ENCODE peak calls at places on chromosomes 13 and 19, in ten cellular contexts. One of them, this sample, is unnamed.

GRCh38 chr19:30439271-30439750 is 67.1 kb downstream of the ZNF536 start:
- DNase-seq in breast epithelium: no peak
- DNase-seq in AG09309: no peak
- DNase-seq in AG04450: no peak
- DNase-seq in COR-L47: no peak
- DNase-seq in neural progenitor cell: no peak
- DNase-seq in T-cell: no peak
- DNase-seq in activated CD8-positive, alpha-beta memory T cell treated with anti-CD3 and anti-CD28 coated beads for 1 hour: no peak
- DNase-seq in heart right ventricle: no peak
- DNase-seq in brain pericyte: no peak
- DNase-seq in this sample: no peak

GRCh38 chr13:91142572-91142971 is 204.9 kb upstream of the MIR17HG start:
- DNase-seq in AG09309: no peak
- DNase-seq in breast epithelium: no peak
- DNase-seq in AG04450: no peak
- DNase-seq in activated CD8-positive, alpha-beta memory T cell treated with anti-CD3 and anti-CD28 coated beads for 1 hour: no peak
- DNase-seq in neural progenitor cell: no peak
- DNase-seq in brain pericyte: peak; percentile 93
- DNase-seq in COR-L47: peak; percentile 82
- DNase-seq in T-cell: no peak
- DNase-seq in heart right ventricle: no peak
- DNase-seq in this sample: no peak

GRCh38 chr13:99352351-99353271 is 45.4 kb upstream of the GPR183 start:
- DNase-seq in T-cell: no peak
- DNase-seq in neural progenitor cell: no peak
- DNase-seq in activated CD8-positive, alpha-beta memory T cell treated with anti-CD3 and anti-CD28 coated beads for 1 hour: no peak
- DNase-seq in AG09309: no peak
- DNase-seq in AG04450: no peak
- DNase-seq in COR-L47: no peak
- DNase-seq in breast epithelium: no peak
- DNase-seq in heart right ventricle: no peak
- DNase-seq in brain pericyte: no peak
- DNase-seq in this sample: peak; percentile 38

GRCh38 chr13:90171649-90172048 is 1175.8 kb upstream of the MIR17HG start:
- DNase-seq in AG09309: no peak
- DNase-seq in breast epithelium: no peak
- DNase-seq in T-cell: no peak
- DNase-seq in activated CD8-positive, alpha-beta memory T cell treated with anti-CD3 and anti-CD28 coated beads for 1 hour: no peak
- DNase-seq in neural progenitor cell: no peak
- DNase-seq in brain pericyte: no peak
- DNase-seq in COR-L47: no peak
- DNase-seq in AG04450: no peak
- DNase-seq in heart right ventricle: no peak
- DNase-seq in this sample: no peak

GRCh38 chr19:10780368-10780767 is 55.6 kb downstream of the TMED1 start:
- DNase-seq in COR-L47: no peak
- DNase-seq in neural progenitor cell: no peak
- DNase-seq in heart right ventricle: no peak
- DNase-seq in activated CD8-positive, alpha-beta memory T cell treated with anti-CD3 and anti-CD28 coated beads for 1 hour: no peak
- DNase-seq in brain pericyte: peak; percentile 61
- DNase-seq in breast epithelium: peak; percentile 24
- DNase-seq in T-cell: no peak
- DNase-seq in AG09309: peak; percentile 56
- DNase-seq in AG04450: no peak
- DNase-seq in this sample: no peak

GRCh38 chr13:110131424-110131823 is 175.5 kb downstream of the COL4A1 start:
- DNase-seq in AG04450: no peak
- DNase-seq in brain pericyte: no peak
- DNase-seq in COR-L47: no peak
- DNase-seq in heart right ventricle: no peak
- DNase-seq in neural progenitor cell: no peak
- DNase-seq in breast epithelium: no peak
- DNase-seq in AG09309: no peak
- DNase-seq in T-cell: no peak
- DNase-seq in activated CD8-positive, alpha-beta memory T cell treated with anti-CD3 and anti-CD28 coated beads for 1 hour: no peak
- DNase-seq in this sample: no peak

GRCh38 chr13:32645854-32646253 is 59.6 kb downstream of the PDS5B start:
- DNase-seq in brain pericyte: no peak
- DNase-seq in AG04450: no peak
- DNase-seq in breast epithelium: no peak
- DNase-seq in COR-L47: no peak
- DNase-seq in T-cell: no peak
- DNase-seq in AG09309: no peak
- DNase-seq in activated CD8-positive, alpha-beta memory T cell treated with anti-CD3 and anti-CD28 coated beads for 1 hour: no peak
- DNase-seq in neural progenitor cell: no peak
- DNase-seq in heart right ventricle: no peak
- DNase-seq in this sample: no peak

GRCh38 chr13:73304442-73304841 is 245.6 kb downstream of the KLF5 start:
- DNase-seq in brain pericyte: no peak
- DNase-seq in COR-L47: no peak
- DNase-seq in AG04450: no peak
- DNase-seq in neural progenitor cell: no peak
- DNase-seq in heart right ventricle: no peak
- DNase-seq in activated CD8-positive, alpha-beta memory T cell treated with anti-CD3 and anti-CD28 coated beads for 1 hour: no peak
- DNase-seq in AG09309: no peak
- DNase-seq in breast epithelium: no peak
- DNase-seq in T-cell: no peak
- DNase-seq in this sample: no peak

GRCh38 chr19:54937926-54938325 is 9.4 kb downstream of the NLRP7 start:
- DNase-seq in heart right ventricle: no peak
- DNase-seq in neural progenitor cell: no peak
- DNase-seq in brain pericyte: no peak
- DNase-seq in breast epithelium: no peak
- DNase-seq in COR-L47: no peak
- DNase-seq in T-cell: no peak
- DNase-seq in AG09309: no peak
- DNase-seq in activated CD8-positive, alpha-beta memory T cell treated with anti-CD3 and anti-CD28 coated beads for 1 hour: no peak
- DNase-seq in AG04450: no peak
- DNase-seq in this sample: no peak

GRCh38 chr19:823565-824121 is 1.9 kb upstream of the PLPPR3 start:
- DNase-seq in COR-L47: no peak
- DNase-seq in AG04450: no peak
- DNase-seq in breast epithelium: no peak
- DNase-seq in heart right ventricle: no peak
- DNase-seq in T-cell: no peak
- DNase-seq in neural progenitor cell: peak; percentile 45
- DNase-seq in brain pericyte: no peak
- DNase-seq in activated CD8-positive, alpha-beta memory T cell treated with anti-CD3 and anti-CD28 coated beads for 1 hour: no peak
- DNase-seq in AG09309: no peak
- DNase-seq in this sample: peak; percentile 76

GRCh38 chr13:95485045-95485517 is 67.4 kb upstream of the CLDN10 start:
- DNase-seq in heart right ventricle: no peak
- DNase-seq in COR-L47: no peak
- DNase-seq in breast epithelium: no peak
- DNase-seq in T-cell: no peak
- DNase-seq in AG04450: no peak
- DNase-seq in brain pericyte: no peak
- DNase-seq in neural progenitor cell: no peak
- DNase-seq in AG09309: no peak
- DNase-seq in activated CD8-positive, alpha-beta memory T cell treated with anti-CD3 and anti-CD28 coated beads for 1 hour: no peak
- DNase-seq in this sample: no peak

GRCh38 chr13:77310579-77311279 is 16.2 kb downstream of the MYCBP2 start:
- DNase-seq in T-cell: no peak
- DNase-seq in breast epithelium: no peak
- DNase-seq in brain pericyte: no peak
- DNase-seq in AG04450: no peak
- DNase-seq in AG09309: no peak
- DNase-seq in heart right ventricle: no peak
- DNase-seq in COR-L47: no peak
- DNase-seq in activated CD8-positive, alpha-beta memory T cell treated with anti-CD3 and anti-CD28 coated beads for 1 hour: no peak
- DNase-seq in neural progenitor cell: no peak
- DNase-seq in this sample: no peak

GRCh38 chr13:109227344-109227940 is 558.9 kb downstream of the IRS2 start:
- DNase-seq in heart right ventricle: no peak
- DNase-seq in activated CD8-positive, alpha-beta memory T cell treated with anti-CD3 and anti-CD28 coated beads for 1 hour: no peak
- DNase-seq in AG09309: no peak
- DNase-seq in T-cell: no peak
- DNase-seq in neural progenitor cell: no peak
- DNase-seq in AG04450: no peak
- DNase-seq in brain pericyte: no peak
- DNase-seq in COR-L47: no peak
- DNase-seq in breast epithelium: no peak
- DNase-seq in this sample: no peak

GRCh38 chr13:111844222-111844671 is 222.7 kb upstream of the SOX1 start:
- DNase-seq in AG09309: no peak
- DNase-seq in neural progenitor cell: no peak
- DNase-seq in heart right ventricle: no peak
- DNase-seq in activated CD8-positive, alpha-beta memory T cell treated with anti-CD3 and anti-CD28 coated beads for 1 hour: no peak
- DNase-seq in brain pericyte: no peak
- DNase-seq in T-cell: no peak
- DNase-seq in COR-L47: no peak
- DNase-seq in breast epithelium: no peak
- DNase-seq in AG04450: no peak
- DNase-seq in this sample: no peak

GRCh38 chr13:101049166-101049850 is 367.0 kb downstream of the NALCN start:
- DNase-seq in AG09309: no peak
- DNase-seq in COR-L47: no peak
- DNase-seq in heart right ventricle: no peak
- DNase-seq in neural progenitor cell: no peak
- DNase-seq in AG04450: no peak
- DNase-seq in brain pericyte: no peak
- DNase-seq in breast epithelium: no peak
- DNase-seq in T-cell: no peak
- DNase-seq in activated CD8-positive, alpha-beta memory T cell treated with anti-CD3 and anti-CD28 coated beads for 1 hour: no peak
- DNase-seq in this sample: no peak

GRCh38 chr13:33017410-33017929 is 1.2 kb downstream of the KL start:
- DNase-seq in AG04450: no peak
- DNase-seq in AG09309: no peak
- DNase-seq in heart right ventricle: peak; percentile 35
- DNase-seq in breast epithelium: no peak
- DNase-seq in brain pericyte: no peak
- DNase-seq in COR-L47: no peak
- DNase-seq in activated CD8-positive, alpha-beta memory T cell treated with anti-CD3 and anti-CD28 coated beads for 1 hour: no peak
- DNase-seq in T-cell: no peak
- DNase-seq in neural progenitor cell: peak; percentile 54
- DNase-seq in this sample: peak; percentile 76